ENCODE peak calls at places on chromosomes 4 and X, in seven cellular contexts. U is kidney, J is GM23338, N is GM23248, T is left lung, X is body of pancreas, Q is endothelial cell of umbilical vein. O is an unnamed sample. For H3K4me1 and H3K36me3, the result is how much of the 10 kb centered on the place peaks cover.

GRCh38 chr4:167616471-167616870 is 382.2 kb upstream of the SPOCK3 start:
- DNase-seq in X (no peak), T (no peak), N (no peak), Q (no peak), J (no peak), U (no peak), O (no peak)

GRCh38 chr4:38279077-38279476 is 318.9 kb downstream of the PTTG2 start:
- DNase-seq in X (no peak), Q (no peak), U (no peak), J (no peak), N (no peak), T (no peak), O (peak)

GRCh38 chr4:169251291-169252235 is 19.2 kb downstream of the SH3RF1 start:
- DNase-seq in U (no peak), Q (peak), T (no peak), J (peak), X (no peak), N (no peak), O (peak)

GRCh38 chrX:152725409-152725808 is 8.1 kb downstream of the CSAG1 start:
- DNase-seq in Q (no peak), N (no peak), J (peak), T (no peak), X (no peak), U (peak), O (no peak)

GRCh38 chrX:148567229-148567628 is 66.8 kb downstream of the AFF2 start:
- DNase-seq in J (no peak), X (no peak), U (no peak), Q (no peak), N (peak), T (no peak), O (no peak)

GRCh38 chrX:85992811-85993229 is 54.5 kb downstream of the CHM start:
- DNase-seq in X (no peak), J (no peak), U (no peak), Q (peak), T (no peak), N (peak), O (no peak)

GRCh38 chrX:154827624-154828408 is 6.6 kb downstream of the SMIM9 start:
- DNase-seq in T (no peak), N (no peak), X (no peak), Q (no peak), U (no peak), J (no peak), O (no peak)

GRCh38 chrX:110853610-110854009 is 58.0 kb upstream of the CHRDL1 start:
- DNase-seq in T (no peak), Q (no peak), J (peak), X (peak), N (peak), U (no peak), O (peak)

GRCh38 chr4:183178201-183178600 is 79.1 kb downstream of the WWC2 start:
- DNase-seq in U (no peak), T (no peak), N (no peak), Q (no peak), X (no peak), J (no peak), O (no peak)

GRCh38 chrX:128106630-128107029 is 54.4 kb upstream of the ACTRT1 start:
- DNase-seq in J (peak), Q (peak), U (no peak), X (no peak), T (no peak), N (no peak), O (peak)
- H3K4me3 ChIP-seq in J (no peak), Q (no peak), U (no peak), X (no peak), T (no peak), N (no peak), O (no peak)

GRCh38 chrX:30593435-30594200 is 16.1 kb upstream of the TASL start:
- DNase-seq in N (no peak), U (no peak), Q (no peak), X (peak), J (peak), T (no peak), O (peak)

GRCh38 chrX:30590368-30590767 is 12.8 kb upstream of the TASL start:
- DNase-seq in X (no peak), T (no peak), J (no peak), U (no peak), Q (no peak), N (no peak), O (no peak)

GRCh38 chrX:30589146-30589888 is 11.8 kb upstream of the TASL start:
- DNase-seq in J (no peak), X (no peak), N (no peak), Q (no peak), U (no peak), T (no peak), O (no peak)

GRCh38 chrX:30597258-30598012 is 19.9 kb upstream of the TASL start:
- DNase-seq in N (no peak), J (no peak), T (no peak), Q (no peak), U (no peak), X (peak), O (no peak)

GRCh38 chrX:30592846-30593245 is 15.3 kb upstream of the TASL start:
- DNase-seq in U (no peak), X (no peak), Q (no peak), J (no peak), N (no peak), T (no peak), O (no peak)
- H3K4me1 ChIP-seq in U (under half), X (under half), Q (under half), J (under half), N (under half), T (under half), O (under half)

GRCh38 chr4:13533670-13534343 is 10.5 kb downstream of the NKX3-2 start:
- DNase-seq in J (no peak), T (no peak), N (no peak), Q (no peak), U (no peak), X (no peak), O (no peak)

GRCh38 chr4:13528823-13529129 is 15.5 kb downstream of the NKX3-2 start:
- DNase-seq in Q (no peak), X (no peak), N (no peak), U (no peak), T (no peak), J (no peak), O (no peak)

GRCh38 chr4:13531609-13531998 is 12.7 kb downstream of the NKX3-2 start:
- DNase-seq in X (no peak), J (no peak), U (no peak), T (no peak), Q (no peak), N (no peak), O (no peak)

GRCh38 chr4:13529130-13529919 is 15.0 kb downstream of the NKX3-2 start:
- DNase-seq in N (no peak), X (no peak), Q (no peak), U (peak), T (peak), J (no peak), O (no peak)

DNA sequence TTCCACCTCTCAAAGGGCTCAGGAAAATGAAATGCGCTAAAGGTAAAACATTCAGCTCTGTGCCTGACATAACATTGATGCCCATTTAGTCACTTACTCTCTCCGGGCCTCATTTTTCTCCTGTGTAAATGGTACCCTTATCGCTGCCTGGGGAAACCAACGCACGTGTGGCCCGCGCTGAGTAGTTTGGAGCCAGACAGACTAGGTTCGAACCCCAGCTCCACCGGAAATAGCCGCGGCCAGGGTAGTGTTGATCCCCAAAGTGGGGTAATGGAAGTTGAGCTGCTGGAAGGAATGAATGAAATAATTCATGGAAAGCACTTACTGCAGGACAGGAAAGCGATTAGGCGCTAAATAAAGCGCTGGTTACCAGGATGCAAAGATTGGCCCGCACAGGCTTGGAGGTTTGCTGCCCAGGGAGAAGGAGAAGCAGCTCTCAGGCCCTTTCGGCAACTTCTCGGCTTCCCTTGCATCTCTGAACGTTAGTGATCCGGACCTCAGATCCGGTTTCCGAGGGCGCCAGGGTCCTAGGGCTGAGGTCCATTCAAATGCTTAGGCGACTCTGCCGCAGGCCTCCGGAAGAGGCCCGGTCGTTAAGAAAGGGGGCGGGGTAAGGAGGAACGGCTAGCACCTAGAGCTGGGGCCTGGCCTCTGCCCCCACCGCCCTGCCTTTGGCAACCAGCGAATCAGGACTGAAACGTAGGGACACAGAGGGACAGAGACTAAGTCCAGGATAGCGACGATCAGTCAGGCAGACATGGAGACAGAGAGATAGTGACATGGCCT is 13.3 kb downstream of the NKX3-2 start:
- DNase-seq in N (no peak), T (peak), X (no peak), Q (no peak), J (peak), U (no peak), O (no peak)
- H3K36me3 ChIP-seq in N (under half), T (under half), X (under half), Q (under half), J (under half), U (under half), O (under half)

DNA sequence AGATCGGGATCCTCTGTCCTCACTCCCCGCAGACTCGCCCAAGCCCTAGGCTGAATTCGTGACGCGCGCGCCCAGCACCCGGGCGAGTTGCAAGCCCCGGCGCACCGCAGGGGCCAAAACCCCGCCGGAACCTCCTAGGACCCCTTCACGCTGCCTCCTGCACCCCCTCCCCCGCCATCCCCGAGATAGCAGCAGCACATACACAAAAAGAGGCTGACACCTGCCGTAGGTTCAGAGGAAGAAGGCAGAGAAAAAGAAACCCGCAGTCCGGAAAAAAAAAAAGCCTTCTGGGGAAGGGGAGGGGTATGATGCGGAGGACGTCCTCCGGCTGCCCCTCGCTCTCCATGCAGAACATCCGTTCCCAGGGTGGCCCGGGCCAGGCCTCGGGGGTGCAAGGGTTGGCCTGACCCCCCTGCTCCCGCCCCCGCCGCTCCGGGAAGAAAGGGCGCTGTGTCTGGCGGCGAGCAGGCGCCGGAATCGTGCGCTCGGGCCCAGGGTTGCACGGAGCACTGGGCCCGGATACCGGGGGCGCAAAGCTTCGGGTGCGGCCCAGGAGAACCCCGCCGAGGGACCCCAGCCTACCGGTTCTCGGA is 2.5 kb downstream of the NLGN4X start:
- DNase-seq in U (peak), Q (no peak), N (no peak), T (peak), X (no peak), J (peak), O (no peak)
- H3K4me3 ChIP-seq in U (no peak), Q (no peak), N (no peak), T (peak), X (no peak), J (peak), O (no peak)

GRCh38 chr4:157674699-157675098 is 454.2 kb downstream of the GRIA2 start:
- DNase-seq in T (no peak), X (peak), U (no peak), N (no peak), J (no peak), Q (no peak), O (no peak)
- H3K4me1 ChIP-seq in T (under half), X (under half), U (under half), N (under half), J (under half), Q (under half), O (under half)

GRCh38 chrX:1385251-1385794 is 6.6 kb downstream of the SLC25A6 start:
- DNase-seq in J (no peak), U (peak), Q (no peak), T (peak), X (no peak), N (no peak), O (no peak)
- H3K36me3 ChIP-seq in J (under half), U (under half), Q (half or more), T (under half), X (under half), N (under half), O (under half)

GRCh38 chrX:54992911-54993622 is 921 bp downstream of the PFKFB1 start:
- DNase-seq in Q (no peak), N (no peak), X (no peak), T (no peak), J (no peak), U (no peak), O (no peak)
- H3K4me3 ChIP-seq in Q (no peak), N (no peak), X (no peak), T (no peak), J (no peak), U (no peak), O (no peak)

O was measured in Caco-2.